ENCODE peak calls at places on chromosomes 11 and 22, in eight cellular contexts. One of them, this sample, is unnamed.

GRCh38 chr11:118634435-118635236 is 27.2 kb downstream of the PHLDB1 start:
- DNase-seq in HCT116: no peak
- DNase-seq in tibial nerve: peak; percentile 60
- DNase-seq in esophagus squamous epithelium: no peak
- DNase-seq in small intestine: peak; percentile 88
- DNase-seq in heart right ventricle: peak; percentile 83
- DNase-seq in GM23248: peak; percentile 56
- DNase-seq in substantia nigra: peak; percentile 68
- DNase-seq in this sample: no peak

GRCh38 chr11:75474878-75475766 is 42.1 kb upstream of the KLHL35 start:
- DNase-seq in GM23248: peak; percentile 39
- DNase-seq in esophagus squamous epithelium: no peak
- DNase-seq in small intestine: peak; percentile 43
- DNase-seq in heart right ventricle: peak; percentile 59
- DNase-seq in substantia nigra: peak; percentile 23
- DNase-seq in HCT116: no peak
- DNase-seq in tibial nerve: peak; percentile 55
- DNase-seq in this sample: no peak

GRCh38 chr11:57674251-57674650 is 6.3 kb downstream of the ZDHHC5 start:
- DNase-seq in tibial nerve: no peak
- DNase-seq in GM23248: no peak
- DNase-seq in HCT116: no peak
- DNase-seq in heart right ventricle: no peak
- DNase-seq in small intestine: no peak
- DNase-seq in substantia nigra: no peak
- DNase-seq in esophagus squamous epithelium: no peak
- DNase-seq in this sample: no peak

GRCh38 chr11:116515666-116516184 is 257.1 kb downstream of the BUD13 start:
- DNase-seq in small intestine: peak; percentile 31
- DNase-seq in GM23248: no peak
- DNase-seq in esophagus squamous epithelium: no peak
- DNase-seq in HCT116: no peak
- DNase-seq in substantia nigra: no peak
- DNase-seq in heart right ventricle: no peak
- DNase-seq in tibial nerve: no peak
- DNase-seq in this sample: no peak

GRCh38 chr11:57792870-57793269 is 31.3 kb downstream of the CTNND1 start:
- DNase-seq in tibial nerve: no peak
- DNase-seq in substantia nigra: no peak
- DNase-seq in HCT116: no peak
- DNase-seq in heart right ventricle: no peak
- DNase-seq in GM23248: no peak
- DNase-seq in small intestine: peak; percentile 68
- DNase-seq in esophagus squamous epithelium: no peak
- DNase-seq in this sample: no peak

GRCh38 chr11:91947215-91947614 is 277.4 kb upstream of the FAT3 start:
- DNase-seq in esophagus squamous epithelium: no peak
- DNase-seq in heart right ventricle: no peak
- DNase-seq in HCT116: no peak
- DNase-seq in tibial nerve: peak; percentile 7
- DNase-seq in substantia nigra: no peak
- DNase-seq in GM23248: peak; percentile 34
- DNase-seq in small intestine: peak; percentile 7
- DNase-seq in this sample: peak; percentile 48

GRCh38 chr11:126415669-126416420 is 60.4 kb downstream of the ST3GAL4 start:
- DNase-seq in substantia nigra: peak; percentile 56
- DNase-seq in tibial nerve: peak; percentile 52
- DNase-seq in heart right ventricle: peak; percentile 81
- DNase-seq in small intestine: no peak
- DNase-seq in esophagus squamous epithelium: no peak
- DNase-seq in HCT116: no peak
- DNase-seq in GM23248: no peak
- DNase-seq in this sample: no peak

GRCh38 chr11:2445948-2446551 is 1.2 kb downstream of the KCNQ1 start:
- DNase-seq in HCT116: no peak
- DNase-seq in heart right ventricle: no peak
- DNase-seq in substantia nigra: no peak
- DNase-seq in esophagus squamous epithelium: no peak
- DNase-seq in tibial nerve: no peak
- DNase-seq in GM23248: no peak
- DNase-seq in small intestine: peak; percentile 56
- DNase-seq in this sample: no peak

GRCh38 chr11:86196291-86196690 is 48.3 kb upstream of the EED start:
- DNase-seq in heart right ventricle: no peak
- DNase-seq in HCT116: no peak
- DNase-seq in small intestine: no peak
- DNase-seq in tibial nerve: no peak
- DNase-seq in substantia nigra: no peak
- DNase-seq in esophagus squamous epithelium: no peak
- DNase-seq in GM23248: no peak
- DNase-seq in this sample: no peak

GRCh38 chr11:116117326-116118137 is 613.3 kb upstream of the CADM1 start:
- DNase-seq in tibial nerve: no peak
- DNase-seq in GM23248: no peak
- DNase-seq in esophagus squamous epithelium: no peak
- DNase-seq in substantia nigra: no peak
- DNase-seq in HCT116: no peak
- DNase-seq in heart right ventricle: no peak
- DNase-seq in small intestine: no peak
- DNase-seq in this sample: no peak

GRCh38 chr11:109884501-109884900 is 208.7 kb upstream of the ZC3H12C start:
- DNase-seq in small intestine: no peak
- DNase-seq in tibial nerve: no peak
- DNase-seq in esophagus squamous epithelium: no peak
- DNase-seq in heart right ventricle: no peak
- DNase-seq in substantia nigra: no peak
- DNase-seq in HCT116: no peak
- DNase-seq in GM23248: no peak
- DNase-seq in this sample: no peak

GRCh38 chr22:26892401-26893033 is 235.1 kb downstream of the MIAT start:
- DNase-seq in HCT116: no peak
- DNase-seq in esophagus squamous epithelium: no peak
- DNase-seq in small intestine: peak; percentile 19
- DNase-seq in substantia nigra: no peak
- DNase-seq in tibial nerve: no peak
- DNase-seq in GM23248: peak; percentile 60
- DNase-seq in heart right ventricle: no peak
- DNase-seq in this sample: no peak

GRCh38 chr11:106309070-106309684 is 231.7 kb downstream of the AASDHPPT start:
- DNase-seq in esophagus squamous epithelium: no peak
- DNase-seq in small intestine: no peak
- DNase-seq in substantia nigra: no peak
- DNase-seq in tibial nerve: no peak
- DNase-seq in heart right ventricle: no peak
- DNase-seq in GM23248: no peak
- DNase-seq in HCT116: no peak
- DNase-seq in this sample: no peak

GRCh38 chr11:36362902-36363301 is 66.8 kb downstream of the PRR5L start:
- DNase-seq in small intestine: no peak
- DNase-seq in esophagus squamous epithelium: no peak
- DNase-seq in substantia nigra: no peak
- DNase-seq in GM23248: peak; percentile 61
- DNase-seq in tibial nerve: no peak
- DNase-seq in heart right ventricle: no peak
- DNase-seq in HCT116: no peak
- DNase-seq in this sample: no peak

GRCh38 chr22:24474221-24474620 is 20.9 kb upstream of the UPB1 start:
- DNase-seq in heart right ventricle: no peak
- DNase-seq in HCT116: peak; percentile 40
- DNase-seq in esophagus squamous epithelium: no peak
- DNase-seq in substantia nigra: no peak
- DNase-seq in tibial nerve: no peak
- DNase-seq in GM23248: peak; percentile 92
- DNase-seq in small intestine: no peak
- DNase-seq in this sample: no peak

GRCh38 chr11:26778000-26778757 is 56.3 kb upstream of the SLC5A12 start:
- DNase-seq in esophagus squamous epithelium: no peak
- DNase-seq in HCT116: no peak
- DNase-seq in substantia nigra: no peak
- DNase-seq in tibial nerve: no peak
- DNase-seq in heart right ventricle: no peak
- DNase-seq in GM23248: peak; percentile 87
- DNase-seq in small intestine: no peak
- DNase-seq in this sample: peak; percentile 62

GRCh38 chr22:41870786-41871185 is 37.9 kb downstream of the SREBF2 start:
- DNase-seq in esophagus squamous epithelium: no peak
- DNase-seq in GM23248: no peak
- DNase-seq in HCT116: no peak
- DNase-seq in substantia nigra: no peak
- DNase-seq in heart right ventricle: no peak
- DNase-seq in tibial nerve: no peak
- DNase-seq in small intestine: no peak
- DNase-seq in this sample: no peak

GRCh38 chr11:47506363-47506762 is 46.6 kb downstream of the CELF1 start:
- DNase-seq in small intestine: no peak
- DNase-seq in substantia nigra: no peak
- DNase-seq in GM23248: no peak
- DNase-seq in tibial nerve: no peak
- DNase-seq in heart right ventricle: no peak
- DNase-seq in esophagus squamous epithelium: no peak
- DNase-seq in HCT116: no peak
- DNase-seq in this sample: no peak

GRCh38 chr11:1843796-1844195 is 5.0 kb downstream of the TNNI2 start:
- DNase-seq in substantia nigra: no peak
- DNase-seq in esophagus squamous epithelium: no peak
- DNase-seq in GM23248: no peak
- DNase-seq in heart right ventricle: no peak
- DNase-seq in HCT116: no peak
- DNase-seq in tibial nerve: no peak
- DNase-seq in small intestine: no peak
- DNase-seq in this sample: no peak

GRCh38 chr22:38271927-38272372 is 860 bp downstream of the TMEM184B start:
- DNase-seq in tibial nerve: no peak
- DNase-seq in GM23248: peak; percentile 41
- DNase-seq in esophagus squamous epithelium: no peak
- DNase-seq in small intestine: peak; percentile 65
- DNase-seq in heart right ventricle: no peak
- DNase-seq in HCT116: no peak
- DNase-seq in substantia nigra: no peak
- DNase-seq in this sample: no peak

GRCh38 chr22:40383905-40384304 is 13.5 kb downstream of the SGSM3 start:
- DNase-seq in small intestine: no peak
- DNase-seq in HCT116: no peak
- DNase-seq in tibial nerve: no peak
- DNase-seq in substantia nigra: no peak
- DNase-seq in heart right ventricle: no peak
- DNase-seq in GM23248: peak; percentile 68
- DNase-seq in esophagus squamous epithelium: no peak
- DNase-seq in this sample: no peak

GRCh38 chr11:17738350-17739207 is 4.0 kb downstream of the KCNC1 start:
- DNase-seq in HCT116: no peak
- DNase-seq in tibial nerve: no peak
- DNase-seq in heart right ventricle: no peak
- DNase-seq in small intestine: no peak
- DNase-seq in GM23248: no peak
- DNase-seq in substantia nigra: no peak
- DNase-seq in esophagus squamous epithelium: no peak
- DNase-seq in this sample: no peak

GRCh38 chr11:128720522-128720985 is 26.7 kb downstream of the FLI1 start:
- DNase-seq in heart right ventricle: no peak
- DNase-seq in esophagus squamous epithelium: no peak
- DNase-seq in tibial nerve: no peak
- DNase-seq in HCT116: no peak
- DNase-seq in GM23248: no peak
- DNase-seq in substantia nigra: no peak
- DNase-seq in small intestine: no peak
- DNase-seq in this sample: no peak
- H3K27ac ChIP-seq in heart right ventricle: peak overlapping the region; percentile 60
- H3K27ac ChIP-seq in esophagus squamous epithelium: peak overlapping the region; percentile 71
- H3K27ac ChIP-seq in tibial nerve: no peak overlapping the region
- H3K27ac ChIP-seq in HCT116: no peak overlapping the region
- H3K27ac ChIP-seq in GM23248: no peak overlapping the region
- H3K27ac ChIP-seq in substantia nigra: no peak overlapping the region
- H3K27ac ChIP-seq in small intestine: peak overlapping the region; percentile 79
- H3K27ac ChIP-seq in this sample: no peak overlapping the region

DNA sequence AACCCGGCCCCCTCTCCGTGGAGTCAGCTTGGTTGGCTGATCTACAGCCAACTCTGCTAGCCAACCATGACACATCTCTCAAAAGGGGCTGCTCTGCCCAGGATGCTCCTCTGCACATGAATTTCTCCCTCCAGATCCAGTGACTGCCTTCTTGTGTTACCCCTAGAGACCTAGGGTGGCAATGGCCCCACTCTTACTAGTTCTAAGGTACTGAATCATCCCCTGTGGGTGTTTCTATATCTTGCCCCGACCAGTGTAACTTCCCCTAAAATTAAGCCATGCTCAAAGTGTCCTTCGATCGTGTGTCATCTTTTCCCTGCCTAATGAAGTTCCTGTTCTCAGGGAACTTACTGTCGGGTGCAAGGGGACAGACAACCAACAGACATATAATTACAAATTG is 113.3 kb downstream of the FAM76B start:
- DNase-seq in GM23248: no peak
- DNase-seq in heart right ventricle: no peak
- DNase-seq in tibial nerve: no peak
- DNase-seq in HCT116: no peak
- DNase-seq in small intestine: no peak
- DNase-seq in substantia nigra: no peak
- DNase-seq in esophagus squamous epithelium: no peak
- DNase-seq in this sample: no peak
- H3K27ac ChIP-seq in GM23248: no peak overlapping the region
- H3K27ac ChIP-seq in heart right ventricle: peak overlapping the region; percentile 62
- H3K27ac ChIP-seq in tibial nerve: no peak overlapping the region
- H3K27ac ChIP-seq in HCT116: no peak overlapping the region
- H3K27ac ChIP-seq in small intestine: no peak overlapping the region
- H3K27ac ChIP-seq in substantia nigra: no peak overlapping the region
- H3K27ac ChIP-seq in esophagus squamous epithelium: no peak overlapping the region
- H3K27ac ChIP-seq in this sample: no peak overlapping the region

GRCh38 chr22:44365196-44365802 is 52.5 kb upstream of the SHISAL1 start:
- DNase-seq in tibial nerve: no peak
- DNase-seq in esophagus squamous epithelium: no peak
- DNase-seq in GM23248: peak; percentile 18
- DNase-seq in HCT116: no peak
- DNase-seq in substantia nigra: no peak
- DNase-seq in small intestine: no peak
- DNase-seq in heart right ventricle: peak; percentile 4
- DNase-seq in this sample: no peak
- H3K27ac ChIP-seq in tibial nerve: no peak overlapping the region
- H3K27ac ChIP-seq in esophagus squamous epithelium: no peak overlapping the region
- H3K27ac ChIP-seq in GM23248: no peak overlapping the region
- H3K27ac ChIP-seq in HCT116: no peak overlapping the region
- H3K27ac ChIP-seq in substantia nigra: no peak overlapping the region
- H3K27ac ChIP-seq in small intestine: no peak overlapping the region
- H3K27ac ChIP-seq in heart right ventricle: peak overlapping the region; percentile 82
- H3K27ac ChIP-seq in this sample: no peak overlapping the region

GRCh38 chr11:12141283-12141682 is 30.9 kb downstream of the MICAL2 start:
- DNase-seq in HCT116: no peak
- DNase-seq in small intestine: peak; percentile 83
- DNase-seq in GM23248: no peak
- DNase-seq in esophagus squamous epithelium: no peak
- DNase-seq in tibial nerve: no peak
- DNase-seq in substantia nigra: no peak
- DNase-seq in heart right ventricle: no peak
- DNase-seq in this sample: no peak
- H3K27ac ChIP-seq in HCT116: no peak overlapping the region
- H3K27ac ChIP-seq in small intestine: peak overlapping the region; percentile 38
- H3K27ac ChIP-seq in GM23248: no peak overlapping the region
- H3K27ac ChIP-seq in esophagus squamous epithelium: no peak overlapping the region
- H3K27ac ChIP-seq in tibial nerve: no peak overlapping the region
- H3K27ac ChIP-seq in substantia nigra: no peak overlapping the region
- H3K27ac ChIP-seq in heart right ventricle: no peak overlapping the region
- H3K27ac ChIP-seq in this sample: peak overlapping the region; percentile 72

GRCh38 chr11:69884286-69884685 is 65.1 kb upstream of the FGF3 start:
- DNase-seq in tibial nerve: no peak
- DNase-seq in heart right ventricle: no peak
- DNase-seq in substantia nigra: no peak
- DNase-seq in small intestine: no peak
- DNase-seq in GM23248: no peak
- DNase-seq in esophagus squamous epithelium: no peak
- DNase-seq in HCT116: no peak
- DNase-seq in this sample: no peak
- H3K27ac ChIP-seq in tibial nerve: no peak overlapping the region
- H3K27ac ChIP-seq in heart right ventricle: no peak overlapping the region
- H3K27ac ChIP-seq in substantia nigra: no peak overlapping the region
- H3K27ac ChIP-seq in small intestine: no peak overlapping the region
- H3K27ac ChIP-seq in GM23248: no peak overlapping the region
- H3K27ac ChIP-seq in esophagus squamous epithelium: no peak overlapping the region
- H3K27ac ChIP-seq in HCT116: no peak overlapping the region
- H3K27ac ChIP-seq in this sample: no peak overlapping the region